ENCODE peak calls at places on chromosomes 13 and 19, in six cellular contexts. U, H, I, Z, D and L are unnamed samples.

GRCh38 chr19:51742736-51743288 is 8.9 kb downstream of the FPR1 start:
- DNase-seq in U (no peak), H (no peak), I (no peak), Z (no peak), D (no peak), L (no peak)

GRCh38 chr13:108086678-108087077 is 128.7 kb downstream of the LIG4 start:
- DNase-seq in U (peak; percentile 22), H (no peak), I (no peak), Z (no peak), D (no peak), L (no peak)

GRCh38 chr19:35331551-35332214 is 2.7 kb downstream of the CD22 start:
- DNase-seq in U (no peak), H (no peak), I (no peak), Z (no peak), D (no peak), L (no peak)

GRCh38 chr13:29886446-29886845 is 36.0 kb upstream of the UBL3 start:
- DNase-seq in U (no peak), H (no peak), I (no peak), Z (peak; percentile 79), D (no peak), L (no peak)

GRCh38 chr19:10612515-10613119 is 12.7 kb upstream of the SLC44A2 start:
- DNase-seq in U (no peak), H (peak; percentile 61), I (peak; percentile 36), Z (no peak), D (no peak), L (no peak)

GRCh38 chr13:111152836-111153235 is 37.7 kb downstream of the ARHGEF7 start:
- DNase-seq in U (no peak), H (no peak), I (no peak), Z (no peak), D (no peak), L (no peak)

GRCh38 chr19:18603255-18603957 is 3.2 kb downstream of the CRLF1 start:
- DNase-seq in U (peak; percentile 38), H (no peak), I (no peak), Z (no peak), D (no peak), L (no peak)

GRCh38 chr13:98570929-98571372 is 6.0 kb downstream of the STK24 start:
- DNase-seq in U (no peak), H (peak; percentile 61), I (no peak), Z (no peak), D (no peak), L (no peak)

GRCh38 chr19:15173746-15174404 is 26.9 kb downstream of the NOTCH3 start:
- DNase-seq in U (no peak), H (no peak), I (no peak), Z (no peak), D (no peak), L (no peak)

GRCh38 chr13:25478186-25478585 is 106.4 kb downstream of the ATP8A2 start:
- DNase-seq in U (peak; percentile 9), H (no peak), I (no peak), Z (no peak), D (no peak), L (no peak)

GRCh38 chr13:38376551-38376950 is 26.9 kb downstream of the UFM1 start:
- DNase-seq in U (no peak), H (no peak), I (no peak), Z (no peak), D (no peak), L (no peak)

GRCh38 chr19:41441321-41441945 is 1.5 kb upstream of the ERICH4 start:
- DNase-seq in U (no peak), H (peak; percentile 8), I (no peak), Z (no peak), D (no peak), L (no peak)

GRCh38 chr13:22837980-22838615 is 342.7 kb upstream of the SGCG start:
- DNase-seq in U (no peak), H (no peak), I (no peak), Z (no peak), D (no peak), L (no peak)

GRCh38 chr13:40564342-40564997 is 102.0 kb downstream of the FOXO1 start:
- DNase-seq in U (no peak), H (no peak), I (no peak), Z (no peak), D (no peak), L (no peak)

GRCh38 chr19:34308381-34309367 is 54.3 kb downstream of the GARRE1 start:
- DNase-seq in U (no peak), H (no peak), I (no peak), Z (no peak), D (no peak), L (peak; percentile 4)

GRCh38 chr13:61685683-61686013 is 270.0 kb upstream of the PCDH20 start:
- DNase-seq in U (peak; percentile 24), H (no peak), I (no peak), Z (no peak), D (no peak), L (no peak)

GRCh38 chr13:27624071-27624470 is 2.4 kb downstream of the POLR1D start:
- DNase-seq in U (no peak), H (no peak), I (no peak), Z (no peak), D (no peak), L (no peak)

GRCh38 chr13:27621116-27621365 is 651 bp upstream of the POLR1D start:
- DNase-seq in U (no peak), H (no peak), I (no peak), Z (no peak), D (no peak), L (no peak)

GRCh38 chr13:27622102-27622820 is 569 bp downstream of the POLR1D start:
- DNase-seq in U (peak; percentile 20), H (peak; percentile 35), I (peak; percentile 5), Z (no peak), D (no peak), L (no peak)

GRCh38 chr13:27621366-27622101 is at the start of gene POLR1D:
- DNase-seq in U (peak; percentile 76), H (peak; percentile 89), I (peak; percentile 59), Z (no peak), D (peak; percentile 83), L (peak; percentile 86)

GRCh38 chr13:27622881-27623280 is 1.2 kb downstream of the POLR1D start:
- DNase-seq in U (no peak), H (no peak), I (no peak), Z (no peak), D (no peak), L (no peak)
- H3K4me3 ChIP-seq in U (peak overlapping the region; percentile 83), H (no peak overlapping the region), I (no peak overlapping the region), Z (peak overlapping the region; percentile 2), D (peak overlapping the region; percentile 87), L (no peak overlapping the region)

DNA sequence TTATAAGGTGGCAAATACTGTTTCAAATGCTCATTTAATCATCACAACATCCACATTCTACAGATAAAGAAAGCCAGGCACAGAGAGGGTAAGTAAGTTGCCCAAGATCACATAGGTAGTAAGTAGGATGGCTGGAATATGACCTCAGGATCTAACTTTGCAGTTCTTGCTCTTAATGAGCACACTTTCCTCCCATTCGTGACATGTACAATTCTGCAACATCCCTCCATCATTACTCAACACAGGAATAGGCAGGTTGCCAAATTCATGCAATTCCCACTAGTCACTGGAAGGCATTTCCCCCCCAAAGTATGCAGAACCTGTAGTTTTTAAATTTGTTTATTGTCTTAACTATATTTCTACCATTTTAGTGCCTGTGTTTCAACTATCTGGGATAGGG is 109.2 kb downstream of the OLFM4 start:
- DNase-seq in U (peak; percentile 2), H (no peak), I (peak; percentile 90), Z (no peak), D (no peak), L (no peak)
- TF ChIP-seq EP300 in U (no peak), H (no peak), I (peak; percentile 76), Z (no peak), D (no peak), L (no peak)

DNA sequence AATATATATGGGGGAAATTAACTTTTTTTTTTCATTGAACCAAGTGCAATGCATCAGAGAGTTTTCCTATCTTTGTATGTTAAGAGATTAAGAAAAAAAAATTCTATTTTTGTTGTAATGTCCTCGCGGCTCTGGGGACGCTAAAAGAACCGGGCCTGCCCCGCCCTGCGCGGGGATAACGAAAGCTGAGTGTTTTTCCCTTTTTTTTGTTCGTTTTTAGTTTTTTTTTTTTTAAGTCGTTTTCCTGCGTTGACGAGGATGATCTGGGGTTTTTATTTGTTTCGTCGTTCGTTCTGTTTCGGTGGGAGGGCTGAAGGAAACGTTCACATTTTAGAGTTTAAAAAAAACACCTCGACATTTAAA is 5.7 kb downstream of the LYL1 start:
- DNase-seq in U (no peak), H (no peak), I (no peak), Z (no peak), D (no peak), L (no peak)
- TF ChIP-seq POLR2A in U (no peak), H (no peak), I (no peak), Z (no peak), D (no peak), L (no peak)

GRCh38 chr19:45016388-45017314 is 15.4 kb downstream of the RELB start:
- DNase-seq in U (peak; percentile 78), H (peak; percentile 74), I (peak; percentile 74), Z (no peak), D (no peak), L (peak; percentile 83)
- H3K4me3 ChIP-seq in U (no peak overlapping the region), H (no peak overlapping the region), I (no peak overlapping the region), Z (no peak overlapping the region), D (no peak overlapping the region), L (no peak overlapping the region)

GRCh38 chr19:39411832-39412099 is 703 bp upstream of the PLEKHG2 start:
- DNase-seq in U (peak; percentile 97), H (peak; percentile 96), I (peak; percentile 99), Z (peak; percentile 98), D (peak; percentile 97), L (peak; percentile 97)

GRCh38 chr19:39413269-39413902 is 917 bp downstream of the PLEKHG2 start:
- DNase-seq in U (peak; percentile 67), H (peak; percentile 58), I (no peak), Z (no peak), D (peak; percentile 89), L (peak; percentile 91)

GRCh38 chr19:39411006-39411831 is 1.2 kb upstream of the PLEKHG2 start:
- DNase-seq in U (peak; percentile 79), H (peak; percentile 86), I (peak; percentile 70), Z (no peak), D (peak; percentile 90), L (peak; percentile 89)

GRCh38 chr19:39412867-39413268 is 399 bp downstream of the PLEKHG2 start:
- DNase-seq in U (no peak), H (no peak), I (no peak), Z (no peak), D (no peak), L (no peak)

DNA sequence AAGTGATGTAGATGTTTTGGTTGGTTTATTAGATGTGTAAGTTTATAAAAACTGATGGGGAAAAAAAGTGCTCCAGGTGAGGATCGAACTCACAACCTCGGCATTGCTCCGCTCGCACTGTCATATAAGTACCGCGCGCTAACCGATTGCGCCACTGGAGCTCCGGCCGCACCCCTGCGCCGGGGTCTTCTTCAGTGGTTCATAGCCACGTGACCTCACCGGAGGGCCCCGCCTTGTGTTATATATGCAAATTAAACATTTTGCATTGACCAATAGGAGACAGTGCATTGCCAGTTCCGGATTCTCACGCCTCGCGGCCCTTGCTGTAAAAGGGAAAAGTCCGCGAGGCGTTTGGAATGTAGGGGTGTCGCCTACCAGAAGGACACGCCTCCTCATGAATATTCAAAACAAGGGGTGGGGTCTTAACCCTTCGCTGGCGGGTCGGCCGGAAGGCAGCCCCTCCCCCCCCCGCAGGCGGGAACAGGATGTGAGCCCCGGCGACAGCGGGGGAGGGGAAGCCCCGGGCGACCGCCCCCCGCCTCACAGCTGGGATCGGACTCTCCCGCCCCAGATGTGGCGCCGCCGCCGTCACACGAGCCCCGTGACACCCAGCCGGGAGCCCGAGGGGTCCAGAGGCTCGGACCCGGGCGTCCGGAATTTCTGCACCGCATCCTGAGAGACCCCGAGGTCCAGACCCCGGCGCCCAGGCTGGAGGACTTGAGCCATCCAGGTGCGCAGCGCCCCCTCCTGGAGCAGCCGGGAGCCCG is at the start of gene PLEKHG2:
- DNase-seq in U (peak; percentile 100), H (peak; percentile 97), I (peak; percentile 99), Z (peak; percentile 100), D (peak; percentile 99), L (peak; percentile 100)
- TF ChIP-seq EP300 in U (peak; percentile 61), H (no peak), I (peak; percentile 90), Z (no peak), D (no peak), L (no peak)